ENCODE peak calls at places on chromosomes 11 and 22, in eight cellular contexts. K is endothelial cell, B is brain microvascular endothelial cell, Z is pancreas, Q is NB4, H is AG04450, D is fibroblast of lung, C is ovary. N is an unnamed sample.

GRCh38 chr22:40019681-40020080 is 24.9 kb downstream of the FAM83F start:
- DNase-seq in C (no peak), Q (no peak), H (no peak), Z (no peak), K (no peak), B (no peak), D (no peak), N (no peak)

GRCh38 chr11:79762271-79762935 is 321.6 kb upstream of the TENM4 start:
- DNase-seq in D (no peak), C (no peak), K (no peak), B (peak), Q (peak), Z (no peak), H (no peak), N (no peak)

GRCh38 chr11:13685461-13686108 is 17.1 kb downstream of the FAR1 start:
- DNase-seq in D (peak), Q (no peak), C (no peak), H (no peak), Z (no peak), K (no peak), B (no peak), N (peak)

GRCh38 chr22:44311855-44312170 is 938 bp downstream of the SHISAL1 start:
- DNase-seq in H (no peak), C (no peak), D (peak), K (no peak), Q (no peak), Z (no peak), B (peak), N (no peak)

GRCh38 chr22:44172370-44173108 is 8.2 kb upstream of the PARVG start:
- DNase-seq in C (no peak), H (no peak), K (no peak), Z (peak), Q (peak), D (no peak), B (peak), N (peak)

GRCh38 chr11:122963981-122964380 is 17.7 kb downstream of the BSX start:
- DNase-seq in C (no peak), B (no peak), H (no peak), K (no peak), D (no peak), Q (no peak), Z (no peak), N (no peak)

GRCh38 chr11:112564228-112564955 is 303.7 kb upstream of the PLET1 start:
- DNase-seq in Z (no peak), B (peak), Q (no peak), D (peak), H (peak), C (no peak), K (no peak), N (no peak)

GRCh38 chr11:111944139-111944538 is 7.0 kb downstream of the DIXDC1 start:
- DNase-seq in D (peak), Z (no peak), H (peak), B (peak), K (peak), C (no peak), Q (peak), N (peak)

GRCh38 chr22:29032014-29032475 is 29.6 kb downstream of the C22orf31 start:
- DNase-seq in B (no peak), C (no peak), Z (no peak), Q (no peak), D (no peak), K (no peak), H (no peak), N (no peak)

GRCh38 chr22:39185601-39186012 is 33.1 kb upstream of the CBX7 start:
- DNase-seq in D (peak), Q (no peak), C (no peak), B (no peak), K (no peak), H (no peak), Z (peak), N (peak)

GRCh38 chr11:128207861-128208321 is 379.5 kb downstream of the ETS1 start:
- DNase-seq in Q (no peak), D (peak), K (no peak), B (peak), H (peak), Z (no peak), C (no peak), N (peak)

DNA sequence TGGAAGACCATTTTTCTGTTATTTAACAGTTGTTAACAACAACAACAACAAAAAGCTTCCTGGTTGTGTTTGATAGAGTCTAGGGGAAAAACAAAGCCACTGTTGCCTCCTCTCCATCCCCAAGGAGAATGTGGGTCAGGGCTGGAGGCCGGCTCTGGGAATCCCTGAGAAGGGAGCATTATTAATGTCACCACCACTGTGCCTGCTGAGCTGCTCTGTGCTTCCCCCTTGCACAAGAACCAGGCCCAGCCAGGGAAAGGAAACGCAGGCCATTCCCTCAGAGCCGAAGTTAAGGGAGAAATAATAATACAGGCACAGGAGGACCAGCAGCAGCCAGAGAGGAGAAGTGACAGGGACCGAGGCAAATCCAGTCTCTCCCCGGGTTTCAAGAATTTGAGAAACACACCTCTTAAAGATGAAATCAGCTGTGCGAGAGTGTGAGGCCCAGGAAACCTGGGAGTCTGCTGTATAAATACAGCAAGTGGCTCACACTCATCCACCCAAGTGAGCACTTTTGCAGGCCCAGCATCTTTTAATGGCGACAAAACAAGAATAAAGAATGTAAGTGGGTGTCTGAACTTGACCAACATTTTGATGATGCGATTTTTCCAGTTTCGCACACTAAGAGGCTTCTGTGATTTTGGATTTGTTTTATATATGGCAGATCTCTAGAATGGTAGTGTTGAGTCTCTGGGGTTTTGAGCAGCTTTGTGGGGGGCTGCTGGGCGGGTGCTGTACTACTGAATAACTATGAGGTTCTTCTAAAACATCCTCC is 539.2 kb downstream of the NTM start:
- DNase-seq in C (no peak), B (no peak), Z (no peak), Q (no peak), K (no peak), D (peak), H (no peak), N (no peak)
- TF ChIP-seq CTCF in C (no peak), B (no peak), Z (no peak), Q (no peak), K (no peak), D (no peak), H (no peak), N (no peak)

GRCh38 chr11:65890324-65891179 is at the start of gene CCDC85B:
- DNase-seq in C (peak), B (peak), Q (peak), D (peak), H (peak), K (peak), Z (peak), N (peak)
- TF ChIP-seq CTCF in C (no peak), B (peak), Q (peak), D (no peak), H (no peak), K (no peak), Z (no peak), N (peak)

DNA sequence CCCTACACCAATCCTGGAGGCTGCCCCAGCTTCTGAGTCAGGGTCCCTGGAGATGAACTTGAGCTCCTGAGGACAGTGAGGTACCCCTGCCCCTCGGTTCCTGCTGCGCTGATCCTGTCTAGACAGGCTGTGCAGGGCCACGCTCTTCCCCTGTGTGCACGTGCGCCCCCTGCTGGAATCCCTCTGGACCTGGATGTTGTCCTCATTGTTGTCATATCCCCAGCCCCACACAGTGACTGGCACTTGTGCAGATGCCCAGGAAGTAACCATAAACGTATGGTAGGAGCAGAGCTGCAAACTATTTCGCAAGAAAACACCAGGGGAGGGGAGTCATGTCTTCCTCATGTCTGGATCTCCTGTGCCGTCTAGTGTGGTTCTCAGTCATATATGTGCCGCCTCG is 114.7 kb downstream of the CRYBB2 start:
- DNase-seq in K (peak), C (no peak), B (peak), Q (peak), H (no peak), D (no peak), Z (no peak), N (peak)
- TF ChIP-seq CTCF in K (peak), C (no peak), B (peak), Q (peak), H (peak), D (peak), Z (no peak), N (peak)

DNA sequence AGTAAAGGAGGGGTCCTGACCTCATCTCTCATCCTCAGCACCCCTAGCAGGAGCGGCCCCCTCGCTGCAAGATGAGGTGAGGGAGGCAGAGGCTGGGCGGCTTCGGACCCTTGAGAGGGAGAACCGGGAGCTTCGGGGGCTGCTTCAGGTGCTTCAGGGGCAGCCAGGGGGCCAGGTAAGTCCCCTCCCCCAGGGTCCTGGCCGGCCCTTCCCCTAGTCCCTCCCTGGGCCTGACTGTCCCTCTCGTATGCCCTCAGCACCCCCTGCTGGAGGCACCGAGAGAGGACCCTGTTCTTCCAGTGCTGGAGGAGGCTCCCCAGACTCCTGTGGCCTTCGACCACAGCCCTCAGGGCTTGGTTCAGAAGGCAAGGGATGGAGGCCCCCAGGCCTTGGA is 3.7 kb downstream of the CCDC88B start:
- DNase-seq in H (no peak), Z (no peak), D (no peak), C (no peak), B (no peak), Q (peak), K (no peak), N (no peak)
- TF ChIP-seq CTCF in H (peak), Z (no peak), D (no peak), C (no peak), B (peak), Q (peak), K (no peak), N (peak)

GRCh38 chr11:44057340-44057739 is 8.7 kb upstream of the ACCS start:
- DNase-seq in Z (no peak), B (no peak), K (no peak), D (no peak), C (no peak), H (no peak), Q (no peak), N (no peak)
- TF ChIP-seq CTCF in Z (no peak), B (peak), K (no peak), D (no peak), C (no peak), H (no peak), Q (no peak), N (no peak)

GRCh38 chr22:41966225-41966606 is 3.0 kb upstream of the SEPTIN3 start:
- DNase-seq in Z (no peak), B (no peak), K (no peak), D (no peak), C (no peak), Q (no peak), H (no peak), N (no peak)

GRCh38 chr22:41968601-41969000 is 642 bp upstream of the SEPTIN3 start:
- DNase-seq in B (no peak), D (no peak), C (no peak), H (no peak), Q (no peak), Z (no peak), K (no peak), N (no peak)

GRCh38 chr22:41969110-41969646 is at the start of gene SEPTIN3:
- DNase-seq in H (no peak), C (no peak), Z (no peak), D (no peak), B (no peak), K (no peak), Q (no peak), N (no peak)

GRCh38 chr22:41964106-41964494 is 5.1 kb upstream of the SEPTIN3 start:
- DNase-seq in Q (no peak), K (no peak), D (no peak), H (no peak), B (no peak), Z (no peak), C (no peak), N (no peak)

GRCh38 chr22:41966607-41967240 is 2.5 kb upstream of the SEPTIN3 start:
- DNase-seq in Z (no peak), C (no peak), D (peak), K (peak), Q (peak), H (peak), B (peak), N (peak)
- TF ChIP-seq CTCF in Z (no peak), C (no peak), D (peak), K (no peak), Q (peak), H (peak), B (peak), N (peak)

DNA sequence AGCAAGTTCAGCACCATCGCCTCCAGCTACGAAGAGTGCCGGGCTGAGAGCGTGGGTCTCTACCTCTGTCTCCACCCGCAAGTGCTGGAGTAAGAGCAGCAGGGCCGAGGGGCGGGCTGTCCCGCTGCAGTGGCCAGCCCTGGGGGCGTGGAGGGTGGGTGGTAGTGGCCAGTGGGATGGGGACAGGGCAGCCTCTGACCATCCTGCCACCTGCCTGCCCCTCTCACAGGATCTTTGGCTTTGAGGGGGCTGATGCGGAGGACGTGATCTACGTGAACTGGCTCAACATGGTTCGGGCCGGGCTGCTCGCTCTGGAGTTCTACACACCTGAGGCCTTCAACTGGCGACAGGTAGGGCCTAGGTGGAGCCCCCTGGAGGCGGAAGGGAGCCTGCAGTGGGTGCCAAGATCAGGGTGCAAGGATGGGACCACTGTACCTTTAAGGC is 15.0 kb upstream of the BBS1 start:
- DNase-seq in B (no peak), H (no peak), Z (no peak), D (no peak), C (no peak), Q (no peak), K (no peak), N (no peak)
- TF ChIP-seq CTCF in B (peak), H (no peak), Z (no peak), D (peak), C (no peak), Q (peak), K (peak), N (no peak)

GRCh38 chr11:68798221-68798813 is 43.4 kb downstream of the CPT1A start:
- DNase-seq in B (no peak), Z (no peak), C (peak), D (no peak), H (no peak), Q (peak), K (peak), N (no peak)
- TF ChIP-seq CTCF in B (peak), Z (peak), C (peak), D (peak), H (peak), Q (peak), K (peak), N (peak)

DNA sequence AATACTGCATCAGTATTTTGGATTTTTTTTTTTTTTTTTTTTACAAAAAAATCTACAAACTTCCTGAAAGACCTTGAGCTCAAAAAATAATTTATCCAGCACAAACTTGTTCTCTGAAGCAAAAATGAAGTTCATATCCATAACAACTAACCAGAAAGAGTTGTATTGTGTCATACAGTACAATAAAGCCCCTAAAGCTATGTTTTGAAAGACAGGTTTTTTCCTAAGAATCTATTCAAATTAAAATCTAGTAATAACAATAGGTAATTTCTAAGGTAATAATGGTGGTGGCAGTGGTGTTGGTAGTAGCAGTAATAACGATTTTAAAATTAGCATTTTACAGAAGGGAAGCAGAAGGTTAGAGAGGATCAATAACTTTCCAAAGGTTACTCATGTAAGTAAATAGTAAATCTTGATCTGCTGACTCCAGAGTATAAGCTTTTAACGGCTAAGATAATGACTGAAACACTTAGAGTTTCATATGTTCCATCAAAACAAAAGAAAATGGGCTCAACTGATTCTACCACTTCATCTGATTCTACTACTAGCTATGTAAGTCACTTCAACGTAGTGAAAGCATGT is 53.3 kb upstream of the GAB2 start:
- DNase-seq in B (no peak), H (no peak), K (no peak), C (no peak), Z (no peak), Q (no peak), D (no peak), N (no peak)
- TF ChIP-seq CTCF in B (no peak), H (no peak), K (no peak), C (no peak), Z (no peak), Q (no peak), D (no peak), N (no peak)